ENCODE peak calls at places on chromosome 22, in seven cellular contexts. O is NCI-H1092; K is NCI-H1105 treated with DMSO at 0.1 percent for 48 hours; I is activated CD8-positive, alpha-beta memory T cell treated with anti-CD3 and anti-CD28 coated beads, Interleukin-2, amount 50 U/mL, for 48 hours; W is iPS-NIHi11; L is PC-3; R is glutamatergic neuron. F is an unnamed sample.

GRCh38 chr22:48241658-48242057 is 1479.2 kb downstream of the TBC1D22A start:
- DNase-seq in O (no peak), K (no peak), I (no peak), W (no peak), L (no peak), R (no peak), F (no peak)

GRCh38 chr22:17786435-17787158 is 12.3 kb upstream of the BID start:
- DNase-seq in O (no peak), K (no peak), I (no peak), W (peak), L (no peak), R (peak), F (no peak)

GRCh38 chr22:39135092-39135896 is 17.2 kb downstream of the CBX7 start:
- DNase-seq in O (peak), K (peak), I (no peak), W (peak), L (peak), R (peak), F (no peak)

GRCh38 chr22:23121026-23121823 is 20.6 kb downstream of the RSPH14 start:
- DNase-seq in O (no peak), K (no peak), I (no peak), W (no peak), L (no peak), R (no peak), F (no peak)

GRCh38 chr22:31764785-31765184 is 11.0 kb downstream of the DEPDC5 start:
- DNase-seq in O (no peak), K (no peak), I (no peak), W (no peak), L (no peak), R (no peak), F (no peak)

GRCh38 chr22:19784396-19785175 is 24.0 kb downstream of the TBX1 start:
- DNase-seq in O (no peak), K (no peak), I (no peak), W (peak), L (no peak), R (peak), F (no peak)

GRCh38 chr22:20526305-20526627 is 18.9 kb downstream of the MED15 start:
- DNase-seq in O (no peak), K (no peak), I (no peak), W (no peak), L (no peak), R (no peak), F (no peak)

GRCh38 chr22:49010086-49010863 is 817.4 kb downstream of the BRD1 start:
- DNase-seq in O (no peak), K (no peak), I (peak), W (no peak), L (no peak), R (no peak), F (no peak)

GRCh38 chr22:29217827-29218757 is 12.4 kb downstream of the EMID1 start:
- DNase-seq in O (no peak), K (no peak), I (no peak), W (peak), L (no peak), R (peak), F (no peak)

GRCh38 chr22:30113494-30113893 is 33.2 kb downstream of the HORMAD2 start:
- DNase-seq in O (no peak), K (no peak), I (no peak), W (no peak), L (no peak), R (no peak), F (no peak)

GRCh38 chr22:25131198-25131887 is 68.3 kb upstream of the CRYBB3 start:
- DNase-seq in O (no peak), K (no peak), I (no peak), W (no peak), L (no peak), R (no peak), F (no peak)

GRCh38 chr22:45208993-45209838 is 31.5 kb downstream of the KIAA0930 start:
- DNase-seq in O (no peak), K (peak), I (peak), W (peak), L (peak), R (peak), F (no peak)

GRCh38 chr22:46596819-46597218 is 23.4 kb upstream of the GRAMD4 start:
- DNase-seq in O (no peak), K (peak), I (no peak), W (peak), L (peak), R (no peak), F (no peak)

GRCh38 chr22:40609216-40609615 is 27.3 kb downstream of the MRTFA start:
- DNase-seq in O (no peak), K (no peak), I (no peak), W (no peak), L (no peak), R (no peak), F (no peak)

GRCh38 chr22:48305726-48306235 is 1521.9 kb downstream of the BRD1 start:
- DNase-seq in O (no peak), K (no peak), I (no peak), W (no peak), L (no peak), R (no peak), F (no peak)

GRCh38 chr22:31036671-31037550 is 44.2 kb upstream of the SMTN start:
- DNase-seq in O (no peak), K (no peak), I (no peak), W (no peak), L (peak), R (no peak), F (no peak)

GRCh38 chr22:20465759-20466077 is 28.1 kb upstream of the SCARF2 start:
- DNase-seq in O (no peak), K (no peak), I (no peak), W (no peak), L (no peak), R (no peak), F (no peak)

GRCh38 chr22:28075260-28075981 is 156.4 kb upstream of the PITPNB start:
- DNase-seq in O (no peak), K (no peak), I (no peak), W (no peak), L (peak), R (no peak), F (peak)

GRCh38 chr22:36510384-36510783 is 3.5 kb upstream of the FOXRED2 start:
- DNase-seq in O (no peak), K (no peak), I (no peak), W (no peak), L (no peak), R (no peak), F (no peak)

GRCh38 chr22:25779890-25780289 is 37.9 kb downstream of the MYO18B start:
- DNase-seq in O (no peak), K (no peak), I (no peak), W (no peak), L (no peak), R (no peak), F (no peak)

GRCh38 chr22:46084943-46085830 is 65.1 kb upstream of the PPARA start:
- DNase-seq in O (no peak), K (no peak), I (no peak), W (no peak), L (peak), R (peak), F (peak)

GRCh38 chr22:47030881-47031627 is 268.6 kb downstream of the TBC1D22A start:
- DNase-seq in O (no peak), K (no peak), I (no peak), W (no peak), L (peak), R (no peak), F (no peak)

GRCh38 chr22:28867191-28867590 is 16.2 kb upstream of the ZNRF3 start:
- DNase-seq in O (no peak), K (no peak), I (no peak), W (no peak), L (no peak), R (no peak), F (no peak)

GRCh38 chr22:18059991-18060390 is 17.8 kb upstream of the PEX26 start:
- DNase-seq in O (no peak), K (no peak), I (no peak), W (no peak), L (no peak), R (no peak), F (no peak)

GRCh38 chr22:32987081-32987631 is 71.0 kb downstream of the SYN3 start:
- DNase-seq in O (no peak), K (no peak), I (no peak), W (peak), L (no peak), R (no peak), F (peak)

GRCh38 chr22:49547751-49548239 is 279.9 kb downstream of the BRD1 start:
- DNase-seq in O (no peak), K (no peak), I (no peak), W (no peak), L (no peak), R (no peak), F (no peak)

GRCh38 chr22:32325416-32325801 is 32.3 kb upstream of the RFPL3 start:
- DNase-seq in O (peak), K (peak), I (peak), W (no peak), L (no peak), R (no peak), F (no peak)